ENCODE peak calls at places on chromosomes 1 and 21, in eight cellular contexts. T is T-cell; Y is mammary epithelial cell; K is adrenal gland; S is EL; N is activated CD4-positive, alpha-beta T cell treated with anti-CD3 and anti-CD28 coated beads for 24 hours; P is ELR; W is activated CD8-positive, alpha-beta memory T cell treated with anti-CD3 and anti-CD28 coated beads for 24 hours. A is an unnamed sample.

GRCh38 chr1:200437556-200438203 is 27.8 kb upstream of the ZNF281 start:
- DNase-seq in Y (no peak), K (no peak), S (no peak), T (no peak), W (no peak), P (peak), N (no peak), A (no peak)

GRCh38 chr1:88730132-88730675 is 46.1 kb downstream of the PKN2 start:
- DNase-seq in Y (no peak), T (no peak), N (no peak), K (no peak), P (no peak), W (no peak), S (no peak), A (no peak)

GRCh38 chr1:203331224-203331623 is 19.7 kb downstream of the FMOD start:
- DNase-seq in W (no peak), P (no peak), Y (peak), S (no peak), T (no peak), K (no peak), N (no peak), A (no peak)

GRCh38 chr21:32574946-32575925 is 10.1 kb downstream of the TCP10L start:
- DNase-seq in T (no peak), W (no peak), S (no peak), P (no peak), N (no peak), Y (no peak), K (no peak), A (no peak)

GRCh38 chr1:95353185-95353584 is 119.2 kb downstream of the RWDD3 start:
- DNase-seq in T (no peak), W (no peak), S (no peak), K (no peak), N (no peak), Y (no peak), P (no peak), A (no peak)

GRCh38 chr1:6907201-6907600 is 121.9 kb downstream of the CAMTA1 start:
- DNase-seq in N (no peak), S (no peak), T (no peak), Y (no peak), K (no peak), P (no peak), W (no peak), A (no peak)

GRCh38 chr1:212635141-212635601 is 26.6 kb downstream of the ATF3 start:
- DNase-seq in K (no peak), P (peak), W (no peak), T (no peak), S (peak), Y (no peak), N (no peak), A (no peak)

GRCh38 chr1:156165083-156165482 is 11.7 kb downstream of the SEMA4A start:
- DNase-seq in S (no peak), K (no peak), N (no peak), W (no peak), T (no peak), P (peak), Y (peak), A (no peak)

GRCh38 chr1:4170953-4171352 is 270.9 kb upstream of the C1orf174 start:
- DNase-seq in N (no peak), S (no peak), T (no peak), K (no peak), Y (no peak), P (no peak), W (no peak), A (no peak)

GRCh38 chr1:244837597-244838258 is 2.3 kb downstream of the COX20 start:
- DNase-seq in P (peak), Y (no peak), N (no peak), K (no peak), S (no peak), W (no peak), T (no peak), A (no peak)

GRCh38 chr1:155126494-155127104 is 1.1 kb upstream of the EFNA1 start:
- DNase-seq in Y (no peak), T (peak), W (peak), S (peak), P (peak), K (no peak), N (no peak), A (no peak)

GRCh38 chr1:26597629-26598039 is 68.1 kb downstream of the RPS6KA1 start:
- DNase-seq in T (no peak), P (peak), S (peak), N (no peak), W (no peak), Y (peak), K (no peak), A (no peak)

A was measured in T-helper 2 cell treated with Interferon-gamma antibody and Interleukin-4, amounts not matched to agents 5 μg/mL and 100 μg/mL, for 36 hours.